ENCODE peak calls at places on chromosomes 1 and 21, in five cellular contexts. X, G, D, J and L are unnamed samples.

GRCh38 chr1:178870944-178871343 is at the start of gene ANGPTL1:
- DNase-seq in X (peak; percentile 4), G (no peak), D (peak; percentile 40), J (no peak), L (no peak)

GRCh38 chr1:168637350-168637991 is 61.1 kb downstream of the XCL1 start:
- DNase-seq in X (peak; percentile 19), G (no peak), D (peak; percentile 73), J (no peak), L (no peak)

GRCh38 chr1:115677172-115677542 is 35.4 kb downstream of the VANGL1 start:
- DNase-seq in X (no peak), G (no peak), D (peak; percentile 91), J (no peak), L (no peak)

GRCh38 chr1:154478639-154479038 is 23.4 kb upstream of the TDRD10 start:
- DNase-seq in X (no peak), G (no peak), D (peak; percentile 5), J (no peak), L (peak; percentile 29)

GRCh38 chr1:229117664-229118300 is 153.1 kb upstream of the RAB4A start:
- DNase-seq in X (no peak), G (no peak), D (no peak), J (no peak), L (no peak)

GRCh38 chr21:40846566-40847411 is at the start of gene DSCAM:
- DNase-seq in X (peak; percentile 24), G (no peak), D (no peak), J (peak; percentile 34), L (no peak)

GRCh38 chr1:12745992-12746323 is at the start of gene CFAP107:
- DNase-seq in X (no peak), G (no peak), D (peak; percentile 14), J (no peak), L (peak; percentile 29)

GRCh38 chr1:204114606-204115005 is 37.2 kb downstream of the ETNK2 start:
- DNase-seq in X (no peak), G (no peak), D (peak; percentile 65), J (no peak), L (no peak)

GRCh38 chr1:9332513-9333143 is 39.9 kb downstream of the SPSB1 start:
- DNase-seq in X (no peak), G (no peak), D (no peak), J (no peak), L (no peak)

GRCh38 chr1:181089777-181090505 is 1.4 kb downstream of the IER5 start:
- DNase-seq in X (peak; percentile 67), G (peak; percentile 57), D (peak; percentile 78), J (peak; percentile 33), L (peak; percentile 76)

GRCh38 chr1:46186076-46186475 is 9.8 kb upstream of the P3R3URF start:
- DNase-seq in X (no peak), G (no peak), D (no peak), J (no peak), L (no peak)